ENCODE peak calls at places on chromosome 17, in four cellular contexts. O is lung, R is fibroblast of mammary gland, P is GM23338. S is an unnamed sample.

GRCh38 chr17:45371414-45372324 is 54.8 kb upstream of the MAP3K14 start:
- DNase-seq in O (peak), P (peak), R (peak), S (peak)

GRCh38 chr17:81054881-81055370 is 20.0 kb downstream of the BAIAP2 start:
- DNase-seq in O (no peak), P (no peak), R (no peak), S (no peak)

GRCh38 chr17:39224778-39225307 is 902 bp downstream of the STAC2 start:
- DNase-seq in R (no peak), P (no peak), O (no peak), S (no peak)

GRCh38 chr17:61076649-61077048 is 323.0 kb upstream of the TBX2 start:
- DNase-seq in P (no peak), R (peak), O (no peak), S (peak)

GRCh38 chr17:58531661-58532554 is 17.5 kb upstream of the MTMR4 start:
- DNase-seq in P (peak), R (peak), O (no peak), S (no peak)

GRCh38 chr17:34424814-34425490 is 61.9 kb upstream of the CCL1 start:
- DNase-seq in R (no peak), P (peak), O (no peak), S (no peak)

GRCh38 chr17:57294075-57294474 is 37.8 kb downstream of the MSI2 start:
- DNase-seq in O (no peak), P (no peak), R (no peak), S (no peak)

GRCh38 chr17:13626703-13627102 is 25.0 kb upstream of the HS3ST3A1 start:
- DNase-seq in O (no peak), R (peak), P (no peak), S (peak)

GRCh38 chr17:4999429-5000093 is 1.8 kb downstream of the KIF1C start:
- DNase-seq in P (no peak), O (no peak), R (no peak), S (no peak)

GRCh38 chr17:21351366-21352065 is 24.6 kb upstream of the KCNJ12 start:
- DNase-seq in O (no peak), P (no peak), R (no peak), S (no peak)

GRCh38 chr17:42266918-42267766 is 9.0 kb downstream of the STAT5B start:
- DNase-seq in P (no peak), R (peak), O (no peak), S (peak)

GRCh38 chr17:55208078-55208812 is 56.5 kb upstream of the HLF start:
- DNase-seq in R (no peak), O (no peak), P (no peak), S (no peak)

GRCh38 chr17:2436516-2436915 is 35.7 kb upstream of the MNT start:
- DNase-seq in R (no peak), P (peak), O (no peak), S (no peak)

GRCh38 chr17:43905985-43906852 is 1.1 kb downstream of the MPP2 start:
- DNase-seq in P (peak), R (peak), O (peak), S (peak)

GRCh38 chr17:42484304-42484703 is 25.6 kb downstream of the ATP6V0A1 start:
- DNase-seq in R (no peak), P (no peak), O (no peak), S (no peak)

GRCh38 chr17:44990994-44991393 is 22.9 kb upstream of the C1QL1 start:
- DNase-seq in P (no peak), O (no peak), R (no peak), S (no peak)

GRCh38 chr17:44775136-44775837 is 16.5 kb downstream of the ADAM11 start:
- DNase-seq in R (peak), O (peak), P (peak), S (peak)

GRCh38 chr17:3049705-3050295 is 13.6 kb downstream of the OR1D5 start:
- DNase-seq in P (no peak), O (no peak), R (peak), S (no peak)

GRCh38 chr17:29243792-29244191 is 2.9 kb upstream of the CRYBA1 start:
- DNase-seq in P (peak), O (no peak), R (peak), S (no peak)

GRCh38 chr17:72143245-72143644 is 22.4 kb downstream of the SOX9 start:
- DNase-seq in R (no peak), P (no peak), O (no peak), S (no peak)

GRCh38 chr17:55116440-55116914 is 147.9 kb downstream of the STXBP4 start:
- DNase-seq in O (no peak), P (no peak), R (no peak), S (peak)

GRCh38 chr17:50778471-50778870 is 11.2 kb upstream of the ANKRD40CL start:
- DNase-seq in O (no peak), R (no peak), P (no peak), S (no peak)

GRCh38 chr17:66255112-66255511 is 25.9 kb upstream of the APOH start:
- DNase-seq in R (peak), O (no peak), P (peak), S (peak)

GRCh38 chr17:52957411-52957810 is 798.9 kb upstream of the CA10 start:
- DNase-seq in P (no peak), R (no peak), O (no peak), S (no peak)

GRCh38 chr17:42675984-42676423 is 790 bp downstream of the PLEKHH3 start:
- DNase-seq in R (peak), P (peak), O (no peak), S (peak)

GRCh38 chr17:51228177-51228576 is 31.7 kb downstream of the MBTD1 start:
- DNase-seq in O (no peak), R (peak), P (no peak), S (peak)

GRCh38 chr17:27558842-27559505 is 72.0 kb upstream of the LGALS9 start:
- DNase-seq in R (no peak), O (peak), P (no peak), S (no peak)

GRCh38 chr17:7330099-7331015 is 1.2 kb upstream of the NEURL4 start:
- DNase-seq in O (peak), P (peak), R (peak), S (peak)

GRCh38 chr17:4747847-4748246 is 8.1 kb upstream of the CXCL16 start:
- DNase-seq in R (no peak), P (no peak), O (no peak), S (no peak)

GRCh38 chr17:31167111-31167510 is 72.3 kb downstream of the NF1 start:
- DNase-seq in P (no peak), R (no peak), O (no peak), S (no peak)

GRCh38 chr17:10683853-10684252 is 13.5 kb downstream of the SCO1 start:
- DNase-seq in P (peak), R (peak), O (no peak), S (peak)

GRCh38 chr17:37791434-37791833 is 46.6 kb upstream of the HNF1B start:
- DNase-seq in O (no peak), P (peak), R (peak), S (peak)

GRCh38 chr17:3843935-3844516 is 2.0 kb downstream of the NCBP3 start:
- DNase-seq in P (peak), O (no peak), R (peak), S (peak)

GRCh38 chr17:30095507-30096244 is 20.9 kb upstream of the NSRP1 start:
- DNase-seq in P (peak), R (peak), O (no peak), S (peak)

GRCh38 chr17:14774774-14775173 is 473.9 kb downstream of the HS3ST3B1 start:
- DNase-seq in P (no peak), O (no peak), R (no peak), S (no peak)

GRCh38 chr17:50640701-50641338 is 6.1 kb downstream of the ABCC3 start:
- DNase-seq in R (peak), O (no peak), P (no peak), S (no peak)

GRCh38 chr17:66542183-66542966 is 240.0 kb downstream of the PRKCA start:
- DNase-seq in P (no peak), R (peak), O (no peak), S (peak)

GRCh38 chr17:55450232-55450631 is 28.6 kb upstream of the MMD start:
- DNase-seq in R (no peak), O (no peak), P (no peak), S (no peak)

GRCh38 chr17:66123163-66123562 is 68.8 kb downstream of the CEP112 start:
- DNase-seq in P (peak), R (peak), O (no peak), S (peak)

DNA sequence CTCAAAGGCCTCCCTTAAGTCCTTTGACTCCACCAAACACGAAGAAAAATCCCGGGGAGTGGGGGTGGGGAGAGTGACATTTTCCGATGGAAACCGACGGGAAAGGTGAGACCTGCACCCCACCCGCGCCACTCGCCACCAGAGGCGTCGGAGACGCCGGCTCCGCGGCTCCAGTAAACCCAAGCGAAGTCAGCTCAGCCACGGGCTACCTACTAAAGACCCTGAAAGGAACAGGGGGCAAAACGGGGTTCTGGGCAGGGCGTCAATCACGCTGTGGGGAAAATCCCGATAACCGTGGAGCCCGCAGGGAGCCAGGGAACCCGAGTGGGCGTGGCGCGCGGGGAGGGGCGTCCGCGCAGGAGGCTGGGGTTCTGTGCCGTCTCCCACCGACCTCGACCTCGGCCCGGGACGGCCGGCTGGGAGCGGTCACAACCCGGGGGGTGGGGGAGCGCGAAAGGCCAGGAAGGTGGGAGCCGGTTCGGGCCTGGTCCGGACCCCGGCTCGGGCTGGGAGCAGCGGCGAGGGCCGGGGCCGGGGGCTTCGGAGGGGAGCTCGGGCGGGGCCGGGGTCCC is 565 bp downstream of the WDR45B start:
- DNase-seq in R (no peak), O (peak), P (peak), S (no peak)
- TF ChIP-seq CTCF in R (no peak), O (no peak), P (no peak), S (peak)

GRCh38 chr17:78122221-78122990 is 6.1 kb downstream of the TMC6 start:
- DNase-seq in O (no peak), R (no peak), P (no peak), S (no peak)
- H3K4me3 ChIP-seq in O (no peak), R (no peak), P (no peak), S (no peak)

DNA sequence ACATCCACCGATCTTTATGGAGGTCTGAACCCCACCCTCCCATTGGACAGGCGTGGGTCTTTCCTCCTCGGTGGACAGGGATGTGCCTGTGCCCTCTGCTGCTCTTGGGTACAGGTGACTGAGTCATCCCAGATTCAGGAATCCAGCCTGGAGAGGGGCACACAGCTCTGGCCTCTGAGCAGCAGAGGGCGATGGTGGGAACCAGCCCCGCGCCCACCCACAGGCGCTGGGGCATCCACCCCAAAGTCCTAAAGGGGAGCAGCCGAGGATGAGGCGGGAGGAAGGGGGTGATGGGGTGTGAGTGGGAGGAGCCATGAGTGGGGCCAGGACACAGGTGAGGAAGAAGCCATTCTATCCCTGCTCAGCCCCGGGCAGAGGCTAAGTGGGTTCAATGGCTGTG is 35.0 kb downstream of the ENGASE start:
- DNase-seq in O (no peak), R (no peak), P (peak), S (no peak)
- TF ChIP-seq CTCF in O (no peak), R (no peak), P (peak), S (peak)

GRCh38 chr17:40415390-40415789 is 2.3 kb downstream of the TOP2A start:
- DNase-seq in P (peak), R (peak), O (no peak), S (peak)
- H3K4me3 ChIP-seq in P (no peak), R (peak), O (no peak), S (no peak)

DNA sequence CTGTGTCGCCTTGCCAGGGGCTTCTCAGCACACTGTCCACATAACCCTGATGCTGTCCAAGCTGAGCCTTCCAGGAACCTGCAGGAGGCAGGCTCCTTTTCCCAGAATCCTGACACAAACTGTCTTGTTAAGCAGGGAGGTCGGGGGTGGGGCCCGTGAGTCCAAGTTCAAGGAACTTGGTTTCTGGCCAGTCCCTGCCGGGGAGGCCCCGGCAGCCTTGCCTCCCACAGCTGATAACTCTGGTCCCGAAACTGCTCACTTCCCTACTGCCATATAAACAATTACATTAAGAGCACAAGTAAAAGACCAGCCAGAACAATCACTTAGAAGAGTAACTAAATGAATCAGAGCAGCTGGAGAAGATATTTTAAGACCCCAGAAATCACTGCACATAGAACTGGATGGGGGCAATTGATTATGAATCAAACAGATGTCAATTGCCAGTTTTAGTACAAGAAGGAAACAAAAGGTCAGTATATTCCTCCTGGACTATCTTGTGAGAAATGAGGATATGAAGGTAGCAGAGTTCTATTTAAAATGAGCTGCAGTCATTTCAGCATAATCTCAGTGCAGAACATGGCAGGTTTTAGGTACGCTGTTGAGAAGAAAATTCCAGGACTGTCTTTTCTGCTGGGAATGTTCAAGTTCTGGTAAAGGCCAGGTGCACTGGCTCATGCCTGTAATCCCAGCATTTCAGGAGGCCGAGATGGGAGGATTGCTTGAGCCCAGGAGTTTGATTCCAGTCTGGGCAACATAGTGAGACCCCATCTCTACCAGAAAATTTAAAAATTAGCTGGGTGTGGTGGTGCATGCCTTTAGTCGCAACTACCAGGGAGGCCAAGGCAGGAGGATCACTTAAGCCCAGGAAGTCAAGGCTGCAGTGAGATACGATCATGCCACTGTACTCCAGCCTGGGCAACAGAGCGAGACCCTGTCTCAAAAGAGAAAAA is 169.8 kb downstream of the PITPNC1 start:
- DNase-seq in R (peak), P (peak), O (peak), S (peak)
- TF ChIP-seq CTCF in R (peak), P (no peak), O (no peak), S (no peak)